ENCODE peak calls at places on chromosome X, in seven cellular contexts. W, V, C, H, D, I and K are unnamed samples.

GRCh38 chrX:28229217-28229616 is 248.0 kb upstream of the DCAF8L1 start:
- DNase-seq in H (no peak), D (no peak), W (no peak), I (no peak), C (no peak), V (no peak), K (no peak)

GRCh38 chrX:50618788-50619558 is 148.3 kb upstream of the DGKK start:
- DNase-seq in C (no peak), V (no peak), W (no peak), H (no peak), D (no peak), I (no peak), K (no peak)

GRCh38 chrX:68989865-68990606 is 161.2 kb downstream of the EFNB1 start:
- DNase-seq in C (no peak), D (no peak), I (no peak), H (no peak), V (no peak), W (no peak), K (no peak)

GRCh38 chrX:76454456-76454927 is 27.0 kb downstream of the MAGEE1 start:
- DNase-seq in D (no peak), V (no peak), I (no peak), W (peak; percentile 2), C (peak; percentile 3), H (no peak), K (peak; percentile 28)

GRCh38 chrX:79413009-79413408 is 45.9 kb upstream of the ITM2A start:
- DNase-seq in C (no peak), H (no peak), W (peak; percentile 1), I (no peak), D (no peak), V (no peak), K (peak; percentile 5)

GRCh38 chrX:127037179-127037578 is 217.7 kb downstream of the PRR32 start:
- DNase-seq in H (no peak), I (no peak), V (no peak), C (no peak), W (no peak), D (no peak), K (no peak)

GRCh38 chrX:39577976-39578962 is 519.5 kb downstream of the BCOR start:
- DNase-seq in D (peak; percentile 58), C (peak; percentile 75), H (no peak), I (no peak), W (peak; percentile 3), V (peak; percentile 75), K (peak; percentile 8)

GRCh38 chrX:13938766-13939530 is 90.7 kb downstream of the GEMIN8 start:
- DNase-seq in D (no peak), C (no peak), V (no peak), W (no peak), I (no peak), H (no peak), K (no peak)

GRCh38 chrX:153537526-153538295 is 20.3 kb downstream of the ATP2B3 start:
- DNase-seq in C (no peak), I (no peak), D (no peak), W (no peak), V (no peak), H (no peak), K (no peak)

GRCh38 chrX:150769408-150769807 is 76.2 kb downstream of the MTMR1 start:
- DNase-seq in H (no peak), I (no peak), W (no peak), D (no peak), C (no peak), V (no peak), K (no peak)

GRCh38 chrX:110087485-110088356 is 84.8 kb downstream of the TMEM164 start:
- DNase-seq in V (no peak), H (no peak), D (no peak), C (no peak), I (no peak), W (no peak), K (no peak)

GRCh38 chrX:67604979-67605703 is 61.3 kb downstream of the AR start:
- DNase-seq in I (no peak), V (no peak), D (no peak), W (no peak), C (no peak), H (no peak), K (no peak)

GRCh38 chrX:6574762-6575161 is 39.8 kb upstream of the VCX3A start:
- DNase-seq in V (no peak), I (no peak), C (no peak), H (no peak), W (no peak), D (no peak), K (peak; percentile 1)

GRCh38 chrX:99703467-99703866 is 706.6 kb downstream of the PCDH19 start:
- DNase-seq in H (no peak), C (no peak), V (no peak), D (no peak), I (no peak), W (no peak), K (no peak)

GRCh38 chrX:68912113-68912980 is 83.5 kb downstream of the EFNB1 start:
- DNase-seq in W (no peak), H (no peak), I (no peak), D (no peak), V (no peak), C (no peak), K (no peak)

GRCh38 chrX:35696760-35697234 is 101.3 kb upstream of the MAGEB16 start:
- DNase-seq in D (no peak), W (no peak), I (no peak), H (no peak), V (no peak), C (no peak), K (no peak)

GRCh38 chrX:132775230-132775823 is 183.1 kb downstream of the HS6ST2 start:
- DNase-seq in C (no peak), V (peak; percentile 7), H (no peak), D (no peak), I (no peak), W (no peak), K (no peak)